ENCODE peak calls at places on chromosomes 7 and 10, in four cellular contexts. D is heart right ventricle; A is activated CD8-positive, alpha-beta memory T cell treated with anti-CD3 and anti-CD28 coated beads, Interleukin-2, amount 50 U/mL, for 48 hours; Y is AG20443. L is an unnamed sample.

GRCh38 chr10:8445353-8445752 is 390.9 kb downstream of the GATA3 start:
- DNase-seq in D (no peak), Y (no peak), A (no peak), L (no peak)

GRCh38 chr10:77692782-77693181 is 55.2 kb upstream of the KCNMA1 start:
- DNase-seq in A (no peak), D (no peak), Y (peak; percentile 61), L (no peak)

GRCh38 chr7:36823353-36823752 is 99.1 kb upstream of the AOAH start:
- DNase-seq in D (no peak), A (no peak), Y (no peak), L (no peak)

GRCh38 chr10:118243907-118244306 is 98.2 kb downstream of the FAM204A start:
- DNase-seq in D (no peak), Y (no peak), A (no peak), L (no peak)

GRCh38 chr7:159091480-159092475 is 52.9 kb downstream of the VIPR2 start:
- DNase-seq in A (peak; percentile 22), Y (no peak), D (no peak), L (no peak)

GRCh38 chr7:123598657-123599056 is 3.0 kb upstream of the ASB15 start:
- DNase-seq in Y (no peak), A (no peak), D (no peak), L (no peak)

GRCh38 chr10:102401735-102402511 is 6.4 kb downstream of the NFKB2 start:
- DNase-seq in A (no peak), Y (no peak), D (no peak), L (no peak)

GRCh38 chr10:85317827-85318226 is 989.4 kb downstream of the CCSER2 start:
- DNase-seq in A (no peak), Y (no peak), D (no peak), L (no peak)

GRCh38 chr7:2864999-2865670 is 21.0 kb upstream of the GNA12 start:
- DNase-seq in A (peak; percentile 89), D (peak; percentile 76), Y (peak; percentile 80), L (peak; percentile 47)

GRCh38 chr10:75773139-75773801 is 341.8 kb downstream of the LRMDA start:
- DNase-seq in A (no peak), D (no peak), Y (peak; percentile 47), L (peak; percentile 90)

GRCh38 chr10:79443338-79444242 is 1.8 kb downstream of the ZCCHC24 start:
- DNase-seq in Y (no peak), D (no peak), A (peak; percentile 48), L (no peak)

GRCh38 chr7:44379366-44380178 is 54.2 kb upstream of the CAMK2B start:
- DNase-seq in Y (peak; percentile 75), D (no peak), A (no peak), L (no peak)

GRCh38 chr7:138755331-138755747 is 42.5 kb upstream of the TMEM213 start:
- DNase-seq in A (no peak), D (no peak), Y (peak; percentile 37), L (no peak)

GRCh38 chr7:44311561-44312495 is 13.6 kb downstream of the CAMK2B start:
- DNase-seq in A (peak; percentile 34), Y (no peak), D (no peak), L (no peak)

GRCh38 chr10:6535365-6535764 is 44.7 kb downstream of the PRKCQ start:
- DNase-seq in Y (no peak), A (no peak), D (no peak), L (no peak)

GRCh38 chr7:219581-220150 is 27.3 kb downstream of the FAM20C start:
- DNase-seq in D (no peak), Y (no peak), A (no peak), L (no peak)

GRCh38 chr10:123007558-123008378 is 827 bp downstream of the IKZF5 start:
- DNase-seq in Y (peak; percentile 61), D (peak; percentile 16), A (peak; percentile 59), L (peak; percentile 30)

GRCh38 chr7:494906-495305 is 24.7 kb downstream of the PDGFA start:
- DNase-seq in A (no peak), Y (no peak), D (no peak), L (no peak)

GRCh38 chr10:103470755-103471653 is 8.0 kb downstream of the CALHM3 start:
- DNase-seq in A (peak; percentile 79), D (no peak), Y (no peak), L (no peak)

GRCh38 chr7:57177856-57178767 is 45.9 kb upstream of the ZNF479 start:
- DNase-seq in Y (no peak), A (no peak), D (no peak), L (no peak)

GRCh38 chr7:122362473-122362872 is 57.9 kb upstream of the FEZF1 start:
- DNase-seq in D (no peak), A (no peak), Y (no peak), L (no peak)